ENCODE peak calls at places on chromosomes 4 and X, in seven cellular contexts. One of them, this sample, is unnamed.

GRCh38 chrX:23745786-23746185 is 2.7 kb upstream of the ACOT9 start:
- DNase-seq in pancreas: no peak
- DNase-seq in GM13976: no peak
- DNase-seq in NCI-H446: no peak
- DNase-seq in neural crest cell: no peak
- DNase-seq in activated gamma-delta T cell treated with Interleukin-2 at 50 U/mL for 16 hours: no peak
- DNase-seq in SW480: no peak
- DNase-seq in this sample: no peak

GRCh38 chr4:109390369-109390768 is 43.2 kb upstream of the SEC24B start:
- DNase-seq in pancreas: no peak
- DNase-seq in GM13976: no peak
- DNase-seq in NCI-H446: no peak
- DNase-seq in neural crest cell: no peak
- DNase-seq in activated gamma-delta T cell treated with Interleukin-2 at 50 U/mL for 16 hours: no peak
- DNase-seq in SW480: no peak
- DNase-seq in this sample: no peak

GRCh38 chrX:38312436-38312835 is 14.9 kb downstream of the RPGR start:
- DNase-seq in pancreas: no peak
- DNase-seq in GM13976: no peak
- DNase-seq in NCI-H446: no peak
- DNase-seq in neural crest cell: no peak
- DNase-seq in activated gamma-delta T cell treated with Interleukin-2 at 50 U/mL for 16 hours: no peak
- DNase-seq in SW480: no peak
- DNase-seq in this sample: no peak

GRCh38 chrX:13386636-13387035 is 66.8 kb upstream of the ATXN3L start:
- DNase-seq in pancreas: no peak
- DNase-seq in GM13976: no peak
- DNase-seq in NCI-H446: peak
- DNase-seq in neural crest cell: no peak
- DNase-seq in activated gamma-delta T cell treated with Interleukin-2 at 50 U/mL for 16 hours: no peak
- DNase-seq in SW480: peak
- DNase-seq in this sample: no peak

GRCh38 chrX:135973025-135973547 is 702 bp downstream of the MMGT1 start:
- DNase-seq in pancreas: no peak
- DNase-seq in GM13976: no peak
- DNase-seq in NCI-H446: no peak
- DNase-seq in neural crest cell: no peak
- DNase-seq in activated gamma-delta T cell treated with Interleukin-2 at 50 U/mL for 16 hours: no peak
- DNase-seq in SW480: peak
- DNase-seq in this sample: no peak

GRCh38 chrX:30230395-30230794 is at the start of gene MAGEB3:
- DNase-seq in pancreas: no peak
- DNase-seq in GM13976: no peak
- DNase-seq in NCI-H446: no peak
- DNase-seq in neural crest cell: no peak
- DNase-seq in activated gamma-delta T cell treated with Interleukin-2 at 50 U/mL for 16 hours: no peak
- DNase-seq in SW480: no peak
- DNase-seq in this sample: no peak

GRCh38 chr4:48945981-48946380 is 39.4 kb upstream of the OCIAD2 start:
- DNase-seq in pancreas: no peak
- DNase-seq in GM13976: no peak
- DNase-seq in NCI-H446: no peak
- DNase-seq in neural crest cell: no peak
- DNase-seq in activated gamma-delta T cell treated with Interleukin-2 at 50 U/mL for 16 hours: no peak
- DNase-seq in SW480: no peak
- DNase-seq in this sample: no peak

GRCh38 chr4:108690738-108691137 is 40.3 kb downstream of the OSTC start:
- DNase-seq in pancreas: no peak
- DNase-seq in GM13976: no peak
- DNase-seq in NCI-H446: no peak
- DNase-seq in neural crest cell: no peak
- DNase-seq in activated gamma-delta T cell treated with Interleukin-2 at 50 U/mL for 16 hours: no peak
- DNase-seq in SW480: no peak
- DNase-seq in this sample: no peak

GRCh38 chr4:14792702-14793227 is 209.5 kb upstream of the CPEB2 start:
- DNase-seq in pancreas: no peak
- DNase-seq in GM13976: no peak
- DNase-seq in NCI-H446: no peak
- DNase-seq in neural crest cell: no peak
- DNase-seq in activated gamma-delta T cell treated with Interleukin-2 at 50 U/mL for 16 hours: no peak
- DNase-seq in SW480: no peak
- DNase-seq in this sample: no peak

GRCh38 chrX:28347526-28347925 is 239.7 kb upstream of the IL1RAPL1 start:
- DNase-seq in pancreas: no peak
- DNase-seq in GM13976: no peak
- DNase-seq in NCI-H446: no peak
- DNase-seq in neural crest cell: no peak
- DNase-seq in activated gamma-delta T cell treated with Interleukin-2 at 50 U/mL for 16 hours: no peak
- DNase-seq in SW480: peak
- DNase-seq in this sample: no peak

GRCh38 chr4:140236649-140237160 is 82.7 kb upstream of the MAML3 start:
- DNase-seq in pancreas: no peak
- DNase-seq in GM13976: no peak
- DNase-seq in NCI-H446: no peak
- DNase-seq in neural crest cell: no peak
- DNase-seq in activated gamma-delta T cell treated with Interleukin-2 at 50 U/mL for 16 hours: no peak
- DNase-seq in SW480: no peak
- DNase-seq in this sample: no peak

GRCh38 chr4:42345962-42346544 is 51.2 kb upstream of the SHISA3 start:
- DNase-seq in pancreas: peak
- DNase-seq in GM13976: no peak
- DNase-seq in NCI-H446: peak
- DNase-seq in neural crest cell: no peak
- DNase-seq in activated gamma-delta T cell treated with Interleukin-2 at 50 U/mL for 16 hours: no peak
- DNase-seq in SW480: no peak
- DNase-seq in this sample: no peak

GRCh38 chrX:9656277-9656676 is 109.4 kb downstream of the GPR143 start:
- DNase-seq in pancreas: no peak
- DNase-seq in GM13976: no peak
- DNase-seq in NCI-H446: no peak
- DNase-seq in neural crest cell: no peak
- DNase-seq in activated gamma-delta T cell treated with Interleukin-2 at 50 U/mL for 16 hours: no peak
- DNase-seq in SW480: no peak
- DNase-seq in this sample: no peak

GRCh38 chr4:117560329-117560728 is 474.0 kb upstream of the NDST3 start:
- DNase-seq in pancreas: no peak
- DNase-seq in GM13976: no peak
- DNase-seq in NCI-H446: peak
- DNase-seq in neural crest cell: no peak
- DNase-seq in activated gamma-delta T cell treated with Interleukin-2 at 50 U/mL for 16 hours: no peak
- DNase-seq in SW480: peak
- DNase-seq in this sample: no peak

GRCh38 chr4:7430368-7430964 is 4.3 kb downstream of the PSAPL1 start:
- DNase-seq in pancreas: peak
- DNase-seq in GM13976: no peak
- DNase-seq in NCI-H446: no peak
- DNase-seq in neural crest cell: no peak
- DNase-seq in activated gamma-delta T cell treated with Interleukin-2 at 50 U/mL for 16 hours: no peak
- DNase-seq in SW480: peak
- DNase-seq in this sample: no peak

GRCh38 chrX:95703696-95704095 is 980.9 kb upstream of the DIAPH2 start:
- DNase-seq in pancreas: no peak
- DNase-seq in GM13976: no peak
- DNase-seq in NCI-H446: no peak
- DNase-seq in neural crest cell: no peak
- DNase-seq in activated gamma-delta T cell treated with Interleukin-2 at 50 U/mL for 16 hours: no peak
- DNase-seq in SW480: no peak
- DNase-seq in this sample: no peak

GRCh38 chr4:62495039-62495438 is 1294.9 kb downstream of the ADGRL3 start:
- DNase-seq in pancreas: no peak
- DNase-seq in GM13976: no peak
- DNase-seq in NCI-H446: no peak
- DNase-seq in neural crest cell: no peak
- DNase-seq in activated gamma-delta T cell treated with Interleukin-2 at 50 U/mL for 16 hours: no peak
- DNase-seq in SW480: no peak
- DNase-seq in this sample: no peak

GRCh38 chrX:8784162-8784561 is 17.0 kb downstream of the FAM9A start:
- DNase-seq in pancreas: peak
- DNase-seq in GM13976: no peak
- DNase-seq in NCI-H446: no peak
- DNase-seq in neural crest cell: no peak
- DNase-seq in activated gamma-delta T cell treated with Interleukin-2 at 50 U/mL for 16 hours: no peak
- DNase-seq in SW480: no peak
- DNase-seq in this sample: no peak

GRCh38 chr4:112173593-112174559 is 28.6 kb downstream of the FAM241A start:
- DNase-seq in pancreas: no peak
- DNase-seq in GM13976: no peak
- DNase-seq in NCI-H446: no peak
- DNase-seq in neural crest cell: no peak
- DNase-seq in activated gamma-delta T cell treated with Interleukin-2 at 50 U/mL for 16 hours: no peak
- DNase-seq in SW480: no peak
- DNase-seq in this sample: no peak

GRCh38 chrX:110853610-110854009 is 58.0 kb upstream of the CHRDL1 start:
- DNase-seq in pancreas: no peak
- DNase-seq in GM13976: no peak
- DNase-seq in NCI-H446: peak
- DNase-seq in neural crest cell: peak
- DNase-seq in activated gamma-delta T cell treated with Interleukin-2 at 50 U/mL for 16 hours: no peak
- DNase-seq in SW480: peak
- DNase-seq in this sample: peak

GRCh38 chrX:332916-333610 is 14.5 kb upstream of the GTPBP6 start:
- DNase-seq in pancreas: peak
- DNase-seq in GM13976: no peak
- DNase-seq in NCI-H446: no peak
- DNase-seq in neural crest cell: no peak
- DNase-seq in activated gamma-delta T cell treated with Interleukin-2 at 50 U/mL for 16 hours: no peak
- DNase-seq in SW480: no peak
- DNase-seq in this sample: no peak

GRCh38 chr4:119697887-119698393 is 69.3 kb upstream of the PDE5A start:
- DNase-seq in pancreas: no peak
- DNase-seq in GM13976: no peak
- DNase-seq in NCI-H446: no peak
- DNase-seq in neural crest cell: no peak
- DNase-seq in activated gamma-delta T cell treated with Interleukin-2 at 50 U/mL for 16 hours: no peak
- DNase-seq in SW480: no peak
- DNase-seq in this sample: no peak